ENCODE peak calls at places on chromosomes 3 and 15, in six cellular contexts. P, A, S, Q, C and D are unnamed samples.

GRCh38 chr3:173711619-173712018 is 314.1 kb downstream of the NLGN1 start:
- DNase-seq in S (no peak), P (no peak), A (no peak), Q (no peak), C (peak; percentile 23), D (no peak)

GRCh38 chr3:138786788-138787276 is 47.9 kb downstream of the PIK3CB start:
- DNase-seq in Q (peak; percentile 31), A (no peak), S (no peak), P (no peak), C (peak; percentile 4), D (no peak)

GRCh38 chr3:23202203-23202920 is 765 bp upstream of the UBE2E2 start:
- DNase-seq in C (no peak), S (no peak), Q (no peak), P (peak; percentile 48), A (no peak), D (no peak)

GRCh38 chr3:120227710-120228347 is 57.2 kb downstream of the GPR156 start:
- DNase-seq in S (no peak), C (no peak), P (no peak), Q (no peak), A (peak; percentile 2), D (no peak)

GRCh38 chr3:34005886-34006285 is 207.5 kb downstream of the PDCD6IP start:
- DNase-seq in A (no peak), Q (no peak), C (no peak), P (no peak), S (no peak), D (no peak)

GRCh38 chr3:66378256-66378655 is 122.6 kb downstream of the LRIG1 start:
- DNase-seq in P (no peak), A (no peak), Q (no peak), C (no peak), S (no peak), D (no peak)

GRCh38 chr3:113485161-113485609 is 29.8 kb downstream of the SPICE1 start:
- DNase-seq in P (no peak), C (no peak), A (no peak), Q (no peak), S (no peak), D (peak; percentile 21)

GRCh38 chr15:99438222-99438592 is 127.6 kb upstream of the MEF2A start:
- DNase-seq in C (no peak), S (peak; percentile 34), P (no peak), Q (no peak), A (no peak), D (peak; percentile 47)

GRCh38 chr3:42892169-42892568 is 13.8 kb upstream of the ZNF662 start:
- DNase-seq in Q (no peak), A (no peak), S (no peak), C (no peak), P (no peak), D (no peak)

GRCh38 chr3:67526246-67526645 is 128.2 kb downstream of the SUCLG2 start:
- DNase-seq in Q (no peak), P (no peak), C (no peak), S (no peak), A (no peak), D (no peak)

GRCh38 chr3:124843068-124843467 is 44.1 kb downstream of the ITGB5 start:
- DNase-seq in P (no peak), A (no peak), C (no peak), Q (no peak), S (no peak), D (no peak)

GRCh38 chr3:183924956-183925355 is 40.3 kb upstream of the PARL start:
- DNase-seq in Q (no peak), S (no peak), A (no peak), C (no peak), P (no peak), D (no peak)

GRCh38 chr3:139634236-139634635 is 43.5 kb downstream of the NMNAT3 start:
- DNase-seq in A (no peak), S (no peak), P (no peak), C (no peak), Q (no peak), D (no peak)

GRCh38 chr3:135911106-135911505 is 54.4 kb upstream of the PPP2R3A start:
- DNase-seq in Q (no peak), C (no peak), S (no peak), P (no peak), A (no peak), D (no peak)

GRCh38 chr3:34973586-34973985 is 665.7 kb upstream of the ARPP21 start:
- DNase-seq in A (no peak), P (no peak), S (no peak), C (no peak), Q (no peak), D (no peak)

GRCh38 chr3:190024912-190025311 is 95.8 kb downstream of the P3H2 start:
- DNase-seq in Q (no peak), A (no peak), S (no peak), C (no peak), P (no peak), D (no peak)

GRCh38 chr3:278300-279064 is 81.9 kb downstream of the CHL1 start:
- DNase-seq in A (no peak), P (no peak), Q (no peak), C (peak; percentile 68), S (no peak), D (no peak)

GRCh38 chr3:13073976-13074375 is 747 bp upstream of the IQSEC1 start:
- DNase-seq in A (no peak), P (no peak), C (no peak), S (no peak), Q (no peak), D (no peak)

GRCh38 chr15:80070840-80071239 is 11.4 kb downstream of the ZFAND6 start:
- DNase-seq in P (no peak), Q (no peak), S (no peak), C (no peak), A (no peak), D (no peak)

GRCh38 chr3:52609316-52609815 is 73.0 kb downstream of the UQCC5 start:
- DNase-seq in A (no peak), Q (no peak), C (no peak), S (no peak), P (no peak), D (no peak)

GRCh38 chr15:91710072-91710471 is 143.4 kb upstream of the SLCO3A1 start:
- DNase-seq in P (no peak), S (no peak), Q (no peak), A (peak; percentile 4), C (no peak), D (no peak)

GRCh38 chr15:94411279-94411678 is 179.9 kb downstream of the MCTP2 start:
- DNase-seq in Q (no peak), A (no peak), P (no peak), C (peak; percentile 86), S (no peak), D (no peak)

GRCh38 chr3:148710665-148711064 is 13.0 kb downstream of the AGTR1 start:
- DNase-seq in C (no peak), Q (no peak), A (no peak), P (no peak), S (no peak), D (no peak)

GRCh38 chr15:69876030-69876429 is 221.7 kb downstream of the TLE3 start:
- DNase-seq in P (no peak), S (no peak), Q (no peak), C (no peak), A (no peak), D (peak; percentile 79)

GRCh38 chr15:86284630-86285029 is 205.0 kb downstream of the AGBL1 start:
- DNase-seq in Q (no peak), S (no peak), C (no peak), P (no peak), A (no peak), D (no peak)